ENCODE peak calls at places on chromosome 16, in eight cellular contexts. G is ELR; W is body of pancreas; N is stimulated activated CD4-positive, alpha-beta T cell treated with anti-CD3 and anti-CD28 coated beads, TNF-alpha, amount 100 ng/mL, for 48 hours; I is Calu3; Q is activated T-helper 1 cell treated with Interleukin-2 at 50 U/mL for 16 hours; A is NCI-H460; P is IMR-90. B is an unnamed sample.

GRCh38 chr16:84818989-84819643 is 669 bp upstream of the CRISPLD2 start:
- DNase-seq in G (no peak), W (no peak), N (no peak), I (peak; percentile 33), Q (no peak), A (no peak), P (no peak), B (no peak)

GRCh38 chr16:88973007-88973410 is 4.0 kb downstream of the CBFA2T3 start:
- DNase-seq in G (no peak), W (no peak), N (no peak), I (no peak), Q (no peak), A (no peak), P (no peak), B (no peak)

GRCh38 chr16:27776556-27776955 is 226.6 kb downstream of the KATNIP start:
- DNase-seq in G (no peak), W (no peak), N (no peak), I (no peak), Q (no peak), A (no peak), P (no peak), B (no peak)

GRCh38 chr16:85412911-85413520 is 200.1 kb upstream of the GSE1 start:
- DNase-seq in G (no peak), W (no peak), N (no peak), I (peak; percentile 0), Q (no peak), A (no peak), P (no peak), B (no peak)

GRCh38 chr16:20129375-20129774 is 55.7 kb upstream of the GPR139 start:
- DNase-seq in G (no peak), W (no peak), N (no peak), I (no peak), Q (no peak), A (no peak), P (no peak), B (no peak)

GRCh38 chr16:10964891-10965326 is 20.5 kb downstream of the CLEC16A start:
- DNase-seq in G (peak; percentile 80), W (no peak), N (peak; percentile 68), I (no peak), Q (peak; percentile 44), A (no peak), P (no peak), B (no peak)

GRCh38 chr16:85611455-85612190 is 1.5 kb upstream of the GSE1 start:
- DNase-seq in G (peak; percentile 88), W (peak; percentile 95), N (peak; percentile 26), I (peak; percentile 83), Q (peak; percentile 20), A (peak; percentile 68), P (peak; percentile 74), B (peak; percentile 81)

GRCh38 chr16:79600636-79601091 is at the start of gene MAF:
- DNase-seq in G (peak; percentile 8), W (peak; percentile 88), N (peak; percentile 80), I (peak; percentile 84), Q (peak; percentile 81), A (peak; percentile 53), P (peak; percentile 24), B (peak; percentile 96)

GRCh38 chr16:72819345-72819744 is 228.6 kb downstream of the ZFHX3 start:
- DNase-seq in G (peak; percentile 86), W (no peak), N (no peak), I (no peak), Q (no peak), A (no peak), P (peak; percentile 74), B (no peak)

GRCh38 chr16:84680165-84680842 is 19.5 kb upstream of the USP10 start:
- DNase-seq in G (no peak), W (no peak), N (no peak), I (no peak), Q (no peak), A (no peak), P (no peak), B (no peak)

GRCh38 chr16:77070683-77071082 is 120.3 kb upstream of the MON1B start:
- DNase-seq in G (no peak), W (no peak), N (no peak), I (no peak), Q (no peak), A (no peak), P (no peak), B (no peak)

GRCh38 chr16:29684671-29685070 is 5.7 kb downstream of the QPRT start:
- DNase-seq in G (no peak), W (no peak), N (no peak), I (no peak), Q (no peak), A (no peak), P (no peak), B (no peak)

GRCh38 chr16:87662254-87663204 is 60.2 kb downstream of the JPH3 start:
- DNase-seq in G (no peak), W (no peak), N (no peak), I (no peak), Q (no peak), A (no peak), P (no peak), B (no peak)

GRCh38 chr16:47499700-47500264 is 38.7 kb downstream of the PHKB start:
- DNase-seq in G (no peak), W (no peak), N (no peak), I (no peak), Q (no peak), A (no peak), P (no peak), B (no peak)

GRCh38 chr16:85413713-85414663 is 199.1 kb upstream of the GSE1 start:
- DNase-seq in G (no peak), W (no peak), N (no peak), I (no peak), Q (no peak), A (no peak), P (no peak), B (no peak)

GRCh38 chr16:78381060-78381459 is 281.6 kb downstream of the WWOX start:
- DNase-seq in G (no peak), W (no peak), N (no peak), I (no peak), Q (no peak), A (no peak), P (no peak), B (no peak)

GRCh38 chr16:89446975-89447293 is 43.4 kb downstream of the ANKRD11 start:
- DNase-seq in G (no peak), W (no peak), N (no peak), I (no peak), Q (no peak), A (no peak), P (no peak), B (no peak)

GRCh38 chr16:66318505-66318904 is 48.0 kb upstream of the CDH5 start:
- DNase-seq in G (no peak), W (no peak), N (no peak), I (no peak), Q (no peak), A (no peak), P (no peak), B (no peak)

GRCh38 chr16:11780988-11781680 is 15.9 kb downstream of the ZC3H7A start:
- DNase-seq in G (no peak), W (no peak), N (no peak), I (no peak), Q (no peak), A (no peak), P (peak; percentile 34), B (no peak)

GRCh38 chr16:31141489-31142108 is 6.1 kb upstream of the PRSS8 start:
- DNase-seq in G (no peak), W (no peak), N (no peak), I (peak; percentile 43), Q (no peak), A (no peak), P (peak; percentile 84), B (peak; percentile 57)

GRCh38 chr16:85612191-85612800 is 826 bp upstream of the GSE1 start:
- DNase-seq in G (peak; percentile 97), W (peak; percentile 91), N (no peak), I (peak; percentile 89), Q (no peak), A (peak; percentile 85), P (peak; percentile 85), B (peak; percentile 85)

B was measured in colonic mucosa.